ENCODE peak calls at places on chromosomes 16 and 17, in eight cellular contexts. L, X, S, V, U, D, H and M are unnamed samples.

GRCh38 chr16:2810651-2811050 is 6.4 kb upstream of the PRSS21 start:
- DNase-seq in L (no peak), X (no peak), S (peak), V (no peak), U (no peak), D (no peak), H (no peak), M (no peak)

GRCh38 chr17:45298546-45299285 is 18.1 kb downstream of the MAP3K14 start:
- DNase-seq in L (no peak), X (no peak), S (no peak), V (no peak), U (no peak), D (no peak), H (peak), M (no peak)

GRCh38 chr17:42904110-42904469 is 3.5 kb downstream of the G6PC1 start:
- DNase-seq in L (no peak), X (no peak), S (no peak), V (no peak), U (no peak), D (no peak), H (no peak), M (no peak)

GRCh38 chr16:56931253-56931768 is 631 bp upstream of the HERPUD1 start:
- DNase-seq in L (no peak), X (no peak), S (no peak), V (no peak), U (no peak), D (no peak), H (no peak), M (no peak)

GRCh38 chr17:69235338-69236058 is 6.9 kb upstream of the ABCA10 start:
- DNase-seq in L (peak), X (peak), S (peak), V (no peak), U (peak), D (peak), H (peak), M (peak)

GRCh38 chr17:64676763-64677162 is 14.7 kb upstream of the SMURF2 start:
- DNase-seq in L (no peak), X (no peak), S (no peak), V (no peak), U (no peak), D (no peak), H (no peak), M (no peak)

GRCh38 chr16:74257061-74257460 is 39.6 kb upstream of the PSMD7 start:
- DNase-seq in L (no peak), X (no peak), S (no peak), V (no peak), U (no peak), D (no peak), H (no peak), M (no peak)

GRCh38 chr17:60874772-60875171 is 197.1 kb downstream of the BCAS3 start:
- DNase-seq in L (no peak), X (no peak), S (no peak), V (no peak), U (no peak), D (no peak), H (no peak), M (no peak)

GRCh38 chr16:3158014-3158497 is 23.2 kb downstream of the ZNF213 start:
- DNase-seq in L (no peak), X (no peak), S (no peak), V (no peak), U (no peak), D (no peak), H (peak), M (no peak)

GRCh38 chr17:38637951-38638350 is 32.2 kb upstream of the SRCIN1 start:
- DNase-seq in L (no peak), X (no peak), S (no peak), V (no peak), U (no peak), D (no peak), H (no peak), M (no peak)

GRCh38 chr16:79013004-79013403 is 587.5 kb downstream of the MAF start:
- DNase-seq in L (no peak), X (no peak), S (no peak), V (no peak), U (no peak), D (no peak), H (no peak), M (no peak)

GRCh38 chr17:81941484-81942166 is 4.5 kb upstream of the PYCR1 start:
- DNase-seq in L (no peak), X (peak), S (no peak), V (no peak), U (no peak), D (no peak), H (no peak), M (no peak)

GRCh38 chr17:77364381-77364911 is 223.7 kb downstream of the SEC14L1 start:
- DNase-seq in L (no peak), X (no peak), S (no peak), V (no peak), U (no peak), D (no peak), H (no peak), M (no peak)

GRCh38 chr16:71479420-71479819 is 9.7 kb downstream of the ZNF19 start:
- DNase-seq in L (peak), X (no peak), S (no peak), V (no peak), U (no peak), D (no peak), H (peak), M (no peak)

GRCh38 chr17:4327638-4328037 is 38.8 kb downstream of the UBE2G1 start:
- DNase-seq in L (peak), X (no peak), S (peak), V (no peak), U (no peak), D (no peak), H (peak), M (no peak)

GRCh38 chr16:12141556-12141955 is 165.0 kb downstream of the SNX29 start:
- DNase-seq in L (peak), X (no peak), S (no peak), V (no peak), U (no peak), D (no peak), H (no peak), M (no peak)

GRCh38 chr16:27313422-27314160 is at the start of gene IL4R:
- DNase-seq in L (peak), X (peak), S (peak), V (no peak), U (peak), D (no peak), H (peak), M (peak)

GRCh38 chr16:67562918-67563707 is 787 bp downstream of the CTCF start:
- DNase-seq in L (peak), X (peak), S (peak), V (peak), U (peak), D (peak), H (peak), M (peak)

GRCh38 chr17:68622423-68622822 is 21.3 kb upstream of the FAM20A start:
- DNase-seq in L (no peak), X (no peak), S (no peak), V (no peak), U (no peak), D (no peak), H (no peak), M (no peak)

GRCh38 chr16:67302882-67303434 is 23.6 kb downstream of the KCTD19 start:
- DNase-seq in L (no peak), X (no peak), S (no peak), V (no peak), U (no peak), D (no peak), H (no peak), M (no peak)

GRCh38 chr16:30368122-30368791 is 2.0 kb downstream of the TBC1D10B start:
- DNase-seq in L (peak), X (no peak), S (peak), V (no peak), U (no peak), D (no peak), H (peak), M (peak)

GRCh38 chr17:57954421-57955182 is 610 bp downstream of the CUEDC1 start:
- DNase-seq in L (peak), X (peak), S (peak), V (no peak), U (no peak), D (no peak), H (peak), M (peak)

GRCh38 chr17:17445925-17446665 is 30.7 kb upstream of the MED9 start:
- DNase-seq in L (peak), X (peak), S (no peak), V (no peak), U (no peak), D (no peak), H (peak), M (no peak)

GRCh38 chr16:29925173-29925804 is 737 bp downstream of the KCTD13 start:
- DNase-seq in L (no peak), X (no peak), S (no peak), V (no peak), U (no peak), D (no peak), H (peak), M (no peak)

GRCh38 chr17:81656835-81657234 is 493 bp upstream of the PDE6G start:
- DNase-seq in L (no peak), X (no peak), S (no peak), V (no peak), U (no peak), D (no peak), H (no peak), M (no peak)

GRCh38 chr17:5667871-5668270 is 83.6 kb upstream of the NLRP1 start:
- DNase-seq in L (no peak), X (no peak), S (no peak), V (no peak), U (no peak), D (no peak), H (no peak), M (no peak)

GRCh38 chr16:85585762-85586161 is 27.4 kb upstream of the GSE1 start:
- DNase-seq in L (no peak), X (no peak), S (no peak), V (no peak), U (no peak), D (no peak), H (no peak), M (no peak)

GRCh38 chr17:7750321-7750821 is 32.8 kb downstream of the DNAH2 start:
- DNase-seq in L (peak), X (no peak), S (no peak), V (no peak), U (no peak), D (no peak), H (peak), M (no peak)

GRCh38 chr17:34378664-34379101 is 15.7 kb upstream of the CCL1 start:
- DNase-seq in L (no peak), X (no peak), S (peak), V (no peak), U (no peak), D (no peak), H (no peak), M (no peak)

GRCh38 chr16:51321251-51321650 is 170.2 kb upstream of the SALL1 start:
- DNase-seq in L (no peak), X (no peak), S (no peak), V (no peak), U (no peak), D (no peak), H (no peak), M (no peak)

GRCh38 chr17:8004899-8005298 is 2.5 kb downstream of the GUCY2D start:
- DNase-seq in L (peak), X (no peak), S (no peak), V (no peak), U (no peak), D (no peak), H (peak), M (no peak)

GRCh38 chr17:17134952-17135340 is 71.2 kb downstream of the PLD6 start:
- DNase-seq in L (no peak), X (no peak), S (no peak), V (no peak), U (no peak), D (no peak), H (no peak), M (no peak)

GRCh38 chr17:74243013-74243755 is 29.8 kb downstream of the TTYH2 start:
- DNase-seq in L (no peak), X (peak), S (no peak), V (peak), U (no peak), D (peak), H (no peak), M (peak)

GRCh38 chr17:79145548-79145947 is 70.9 kb downstream of the ENGASE start:
- DNase-seq in L (no peak), X (no peak), S (no peak), V (no peak), U (no peak), D (no peak), H (no peak), M (no peak)